ENCODE peak calls at places on chromosomes 16 and 17, in ten cellular contexts. B is CD4-positive, alpha-beta T cell; U is neural progenitor cell; R is foreskin fibroblast; M is lung; G is H9; Q is pancreas; L is WTC11; T is AG09309; O is neural crest cell. A is an unnamed sample.

GRCh38 chr17:48633266-48633816 is 7.2 kb upstream of the HOXB9 start:
- DNase-seq in R (no peak), B (no peak), T (no peak), O (no peak), Q (no peak), M (no peak), L (no peak), G (peak; percentile 63), U (no peak), A (no peak)

GRCh38 chr16:5633845-5634440 is 536.3 kb upstream of the EEF2KMT start:
- DNase-seq in T (no peak), G (no peak), R (peak; percentile 2), U (peak; percentile 77), B (no peak), L (no peak), Q (no peak), O (no peak), M (no peak), A (no peak)

GRCh38 chr17:27668488-27668823 is 37.5 kb downstream of the LGALS9 start:
- DNase-seq in Q (no peak), M (no peak), R (no peak), G (no peak), B (no peak), T (no peak), U (no peak), O (no peak), L (no peak), A (no peak)

GRCh38 chr17:73599599-73599998 is 44.6 kb downstream of the SDK2 start:
- DNase-seq in B (no peak), T (no peak), L (no peak), U (no peak), O (no peak), M (no peak), R (no peak), Q (no peak), G (no peak), A (no peak)

GRCh38 chr17:21041753-21042433 is 918 bp downstream of the USP22 start:
- DNase-seq in O (peak; percentile 63), R (peak; percentile 88), Q (peak; percentile 80), G (peak; percentile 92), T (no peak), U (peak; percentile 87), M (peak; percentile 79), L (peak; percentile 76), B (peak; percentile 62), A (peak; percentile 90)

GRCh38 chr17:32503251-32504165 is 16.7 kb downstream of the CDK5R1 start:
- DNase-seq in T (no peak), B (peak; percentile 25), U (no peak), L (no peak), R (peak; percentile 21), O (no peak), M (no peak), Q (no peak), G (no peak), A (no peak)

GRCh38 chr16:68564367-68564985 is 25.4 kb downstream of the ZFP90 start:
- DNase-seq in L (no peak), O (no peak), M (no peak), U (peak; percentile 5), T (no peak), Q (no peak), G (no peak), B (no peak), R (no peak), A (no peak)

GRCh38 chr16:12896562-12896961 is 4.8 kb upstream of the SHISA9 start:
- DNase-seq in L (peak; percentile 24), Q (peak; percentile 20), B (no peak), G (peak; percentile 50), U (peak; percentile 75), M (no peak), T (no peak), R (peak; percentile 65), O (peak; percentile 25), A (no peak)

GRCh38 chr16:11597737-11598136 is 11.0 kb upstream of the LITAF start:
- DNase-seq in G (no peak), L (no peak), T (no peak), U (no peak), R (peak; percentile 56), O (no peak), M (no peak), B (no peak), Q (no peak), A (no peak)

GRCh38 chr16:14559809-14560227 is 70.2 kb downstream of the PARN start:
- DNase-seq in Q (peak; percentile 29), L (no peak), G (no peak), O (no peak), B (no peak), M (peak; percentile 67), T (no peak), R (peak; percentile 21), U (no peak), A (no peak)

GRCh38 chr16:27718136-27718766 is 168.3 kb downstream of the KATNIP start:
- DNase-seq in Q (no peak), T (no peak), U (no peak), M (no peak), B (no peak), L (no peak), R (no peak), G (no peak), O (peak; percentile 26), A (no peak)

GRCh38 chr16:78628526-78628925 is 529.1 kb downstream of the WWOX start:
- DNase-seq in L (no peak), U (no peak), Q (no peak), G (no peak), O (no peak), B (no peak), R (no peak), M (no peak), T (no peak), A (no peak)

GRCh38 chr16:23827245-23827543 is 8.6 kb upstream of the PRKCB start:
- DNase-seq in B (no peak), Q (no peak), O (no peak), G (no peak), T (no peak), U (no peak), M (no peak), L (no peak), R (no peak), A (no peak)

GRCh38 chr17:27530791-27531391 is 74.6 kb downstream of the KSR1 start:
- DNase-seq in B (no peak), M (peak; percentile 73), R (no peak), T (no peak), U (no peak), O (no peak), Q (peak; percentile 41), G (no peak), L (no peak), A (no peak)

GRCh38 chr17:19677736-19678379 is 29.3 kb downstream of the ALDH3A2 start:
- DNase-seq in M (no peak), L (no peak), B (no peak), U (no peak), O (no peak), R (no peak), G (peak; percentile 50), T (no peak), Q (no peak), A (no peak)

GRCh38 chr17:19676901-19677300 is 28.4 kb downstream of the ALDH3A2 start:
- DNase-seq in M (peak; percentile 57), R (no peak), B (no peak), T (no peak), U (no peak), L (no peak), G (no peak), O (no peak), Q (no peak), A (no peak)

GRCh38 chr17:19671433-19671832 is 22.9 kb downstream of the ALDH3A2 start:
- DNase-seq in U (no peak), T (no peak), O (no peak), L (no peak), Q (no peak), B (no peak), M (no peak), R (peak; percentile 41), G (no peak), A (no peak)

GRCh38 chr17:19670906-19671305 is 22.4 kb downstream of the ALDH3A2 start:
- DNase-seq in U (no peak), O (no peak), R (no peak), L (no peak), G (no peak), B (no peak), M (no peak), T (no peak), Q (no peak), A (no peak)

DNA sequence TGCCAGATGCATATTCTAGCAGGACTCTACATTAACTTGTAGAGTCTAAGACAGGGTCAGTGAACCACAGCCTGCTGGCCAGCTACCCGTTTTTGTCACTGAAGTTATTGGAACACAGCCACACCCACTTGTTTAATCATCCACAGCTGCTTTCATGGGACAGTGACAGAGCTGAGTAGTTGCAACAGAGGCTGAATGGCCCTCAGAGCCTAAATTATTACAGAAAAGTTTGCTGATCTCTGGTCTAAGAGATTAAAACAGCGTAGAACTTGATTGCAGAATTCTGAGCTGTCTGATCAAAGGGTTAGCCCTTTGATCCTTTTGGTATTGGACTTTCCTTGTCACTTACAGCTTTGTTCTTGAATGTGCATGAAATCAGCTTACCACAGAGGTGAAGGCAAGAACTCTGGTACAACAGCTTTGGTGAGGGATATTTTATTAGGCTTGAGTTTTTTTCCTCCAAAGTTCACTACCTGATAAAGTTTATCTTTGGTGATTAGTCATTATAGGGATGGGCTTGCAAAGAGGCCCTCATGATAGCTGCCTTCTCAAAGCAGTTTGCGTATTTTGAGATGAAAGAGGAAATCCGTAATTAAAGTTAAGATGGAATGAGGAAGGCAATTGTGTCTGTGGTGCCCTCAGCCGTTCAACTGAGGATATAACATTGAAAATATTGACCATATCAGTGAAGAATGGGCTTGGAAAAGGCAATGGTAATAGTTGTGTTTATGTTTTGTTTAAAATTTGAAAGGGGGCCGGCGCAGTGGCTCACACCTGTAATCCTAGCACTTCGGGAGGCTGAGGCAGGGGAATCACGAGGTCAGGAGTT is 23.7 kb downstream of the ALDH3A2 start:
- DNase-seq in G (no peak), M (peak; percentile 56), B (no peak), R (peak; percentile 69), Q (peak; percentile 56), L (no peak), T (no peak), O (no peak), U (no peak), A (peak; percentile 48)
- TF ChIP-seq CTCF in G (no peak), M (no peak), B (no peak), R (peak; percentile 17), Q (no peak), L (no peak), T (peak; percentile 42), O (no peak), U (no peak), A (no peak)

GRCh38 chr16:57628008-57628781 is at the start of gene ADGRG1:
- DNase-seq in R (peak; percentile 97), B (peak; percentile 22), U (peak; percentile 75), L (peak; percentile 54), G (peak; percentile 75), Q (peak; percentile 58), M (peak; percentile 61), O (peak; percentile 56), T (peak; percentile 78), A (peak; percentile 64)
- TF ChIP-seq CTCF in R (no peak), B (no peak), U (peak; percentile 25), L (no peak), G (peak; percentile 36), Q (no peak), M (no peak), O (peak; percentile 44), T (no peak), A (peak; percentile 18)

GRCh38 chr17:43006639-43007551 is at the start of gene IFI35:
- DNase-seq in Q (peak; percentile 84), M (peak; percentile 87), G (peak; percentile 88), B (peak; percentile 81), R (peak; percentile 94), O (peak; percentile 36), L (peak; percentile 76), U (peak; percentile 65), T (no peak), A (peak; percentile 85)
- TF ChIP-seq CTCF in Q (no peak), M (peak; percentile 51), G (no peak), B (peak; percentile 72), R (no peak), O (peak; percentile 41), L (no peak), U (peak; percentile 32), T (peak; percentile 24), A (peak; percentile 61)

GRCh38 chr17:60641810-60642220 is 35.8 kb upstream of the BCAS3 start:
- DNase-seq in M (peak; percentile 68), G (peak; percentile 79), T (peak; percentile 27), B (peak; percentile 5), O (peak; percentile 47), R (peak; percentile 84), Q (peak; percentile 61), U (peak; percentile 78), L (peak; percentile 50), A (no peak)
- TF ChIP-seq CTCF in M (peak; percentile 12), G (peak; percentile 77), T (peak; percentile 50), B (peak; percentile 26), O (peak; percentile 74), R (peak; percentile 37), Q (no peak), U (peak; percentile 73), L (no peak), A (peak; percentile 57)

A was measured in left ventricle myocardium inferior.